ENCODE peak calls at places on chromosomes 2 and 18, in five cellular contexts. P is lower leg skin, G is Peyer's patch, Y is A549, T is HepG2. Q is an unnamed sample.
A peak's percentile ranks its signal among the peaks of the same experiment; 100 is the strongest.

GRCh38 chr2:116810071-116810470 is 1004.4 kb upstream of the DDX18 start:
- DNase-seq in P (no peak), G (no peak), Y (no peak), T (no peak), Q (no peak)

GRCh38 chr2:175605989-175606841 is 395.9 kb downstream of the LNPK start:
- DNase-seq in P (no peak), G (no peak), Y (no peak), T (peak; percentile 99), Q (no peak)

GRCh38 chr2:17864676-17865075 is 13.8 kb upstream of the KCNS3 start:
- DNase-seq in P (no peak), G (no peak), Y (no peak), T (no peak), Q (no peak)

GRCh38 chr2:188333751-188334524 is 42.3 kb downstream of the GULP1 start:
- DNase-seq in P (no peak), G (no peak), Y (no peak), T (no peak), Q (no peak)

GRCh38 chr2:19228092-19228670 is 130.2 kb downstream of the OSR1 start:
- DNase-seq in P (no peak), G (no peak), Y (no peak), T (peak; percentile 23), Q (no peak)

GRCh38 chr18:13222371-13223281 is 4.1 kb downstream of the LDLRAD4 start:
- DNase-seq in P (peak; percentile 66), G (no peak), Y (no peak), T (peak; percentile 42), Q (peak; percentile 54)

GRCh38 chr2:209696836-209697711 is 74.6 kb upstream of the UNC80 start:
- DNase-seq in P (no peak), G (no peak), Y (no peak), T (no peak), Q (no peak)

GRCh38 chr18:35624140-35624539 is 42.6 kb downstream of the GALNT1 start:
- DNase-seq in P (no peak), G (no peak), Y (no peak), T (no peak), Q (no peak)

GRCh38 chr18:57961411-57961810 is 82.6 kb upstream of the NEDD4L start:
- DNase-seq in P (no peak), G (no peak), Y (no peak), T (no peak), Q (no peak)

GRCh38 chr2:219430633-219431615 is 3.7 kb upstream of the SPEG start:
- DNase-seq in P (no peak), G (no peak), Y (no peak), T (peak; percentile 21), Q (peak; percentile 40)

GRCh38 chr2:24489942-24490673 is 946 bp upstream of the NCOA1 start:
- DNase-seq in P (no peak), G (peak; percentile 16), Y (peak; percentile 58), T (peak; percentile 49), Q (peak; percentile 37)

GRCh38 chr2:12778811-12779574 is 62.3 kb downstream of the TRIB2 start:
- DNase-seq in P (no peak), G (no peak), Y (no peak), T (no peak), Q (no peak)

GRCh38 chr18:23532848-23533247 is 29.5 kb downstream of the RMC1 start:
- DNase-seq in P (no peak), G (no peak), Y (no peak), T (no peak), Q (peak; percentile 32)

GRCh38 chr2:227260041-227260440 is 65.0 kb upstream of the MFF start:
- DNase-seq in P (no peak), G (no peak), Y (no peak), T (no peak), Q (no peak)

GRCh38 chr2:200077210-200077650 is 121.8 kb downstream of the MAIP1 start:
- DNase-seq in P (no peak), G (no peak), Y (peak; percentile 12), T (peak; percentile 92), Q (no peak)

GRCh38 chr2:7035884-7036283 is 118.7 kb downstream of the RNF144A start:
- DNase-seq in P (no peak), G (no peak), Y (no peak), T (no peak), Q (no peak)

GRCh38 chr2:96447726-96448125 is 57.4 kb downstream of the NEURL3 start:
- DNase-seq in P (no peak), G (no peak), Y (no peak), T (no peak), Q (no peak)

GRCh38 chr2:63780483-63781155 is 61.1 kb upstream of the UGP2 start:
- DNase-seq in P (no peak), G (no peak), Y (no peak), T (no peak), Q (no peak)

GRCh38 chr2:70248810-70249438 is 496 bp upstream of the TIA1 start:
- DNase-seq in P (peak; percentile 95), G (peak; percentile 92), Y (no peak), T (peak; percentile 88), Q (peak; percentile 94)

GRCh38 chr2:113085542-113085941 is 17.8 kb downstream of the IL1F10 start:
- DNase-seq in P (no peak), G (no peak), Y (no peak), T (no peak), Q (no peak)

GRCh38 chr2:140442319-140442718 is 1662.1 kb upstream of the NXPH2 start:
- DNase-seq in P (no peak), G (no peak), Y (no peak), T (no peak), Q (no peak)

GRCh38 chr2:52818958-52819357 is 948.6 kb upstream of the CHAC2 start:
- DNase-seq in P (no peak), G (no peak), Y (no peak), T (no peak), Q (no peak)

GRCh38 chr2:52821631-52822030 is 946.0 kb upstream of the CHAC2 start:
- DNase-seq in P (no peak), G (no peak), Y (no peak), T (no peak), Q (no peak)
- TF ChIP-seq CTCF in P (no peak), G (no peak), Y (no peak), T (no peak), Q (no peak)

DNA sequence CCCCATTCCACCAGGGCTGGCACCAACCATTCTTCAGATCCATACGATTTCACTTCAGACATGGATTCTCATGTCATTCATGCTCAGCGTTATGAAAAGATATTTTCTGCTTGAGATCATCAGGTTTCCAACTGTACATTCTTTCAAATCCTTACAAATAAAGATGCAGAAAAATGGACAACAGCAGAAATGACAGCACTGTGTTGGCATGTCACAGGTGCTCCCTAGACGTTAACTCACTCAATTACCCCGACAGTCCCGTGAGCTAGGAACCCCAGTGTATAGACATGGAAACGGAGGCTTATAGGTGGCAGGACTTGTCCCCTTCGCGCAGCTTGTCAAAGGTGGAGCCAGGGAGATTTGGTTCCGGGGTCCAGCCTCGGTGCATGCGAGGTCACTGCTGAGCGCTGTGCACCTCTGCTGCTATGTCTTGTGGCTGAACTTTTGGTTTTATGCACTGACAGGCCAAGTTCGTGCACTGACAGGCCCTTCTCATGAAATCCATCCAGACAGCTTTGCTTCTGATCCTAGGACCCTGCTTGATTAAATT is 17.7 kb downstream of the FHL2 start:
- DNase-seq in P (no peak), G (no peak), Y (no peak), T (no peak), Q (no peak)
- TF ChIP-seq POLR2A in P (no peak), G (no peak), Y (no peak), T (no peak), Q (no peak)

GRCh38 chr2:77271262-77271661 is 250.9 kb downstream of the LRRTM4 start:
- DNase-seq in P (no peak), G (no peak), Y (no peak), T (no peak), Q (no peak)
- TF ChIP-seq CTCF in P (no peak), G (no peak), Y (no peak), T (no peak), Q (no peak)

GRCh38 chr18:59139291-59139614 is 431 bp upstream of the SEC11C start:
- DNase-seq in P (peak; percentile 84), G (peak; percentile 93), Y (peak; percentile 91), T (peak; percentile 83), Q (peak; percentile 94)
- TF ChIP-seq POLR2A in P (no peak), G (no peak), Y (no peak), T (no peak), Q (no peak)

Q was measured in testis.